ENCODE peak calls at places on chromosomes 11 and 22, in four cellular contexts. X, O, B and P are unnamed samples.

GRCh38 chr22:46734830-46735453 is 3.1 kb downstream of the CERK start:
- DNase-seq in X (no peak), O (no peak), B (no peak), P (no peak)

GRCh38 chr11:69252494-69252845 is 41.5 kb upstream of the MYEOV start:
- DNase-seq in X (no peak), O (no peak), B (no peak), P (no peak)

GRCh38 chr11:32087602-32088001 is 3.3 kb upstream of the RCN1 start:
- DNase-seq in X (peak), O (no peak), B (peak), P (no peak)

GRCh38 chr11:68043029-68043348 is 4.2 kb downstream of the TCIRG1 start:
- DNase-seq in X (no peak), O (no peak), B (no peak), P (no peak)

GRCh38 chr11:2380807-2381350 is 3.8 kb downstream of the CD81 start:
- DNase-seq in X (no peak), O (peak), B (peak), P (no peak)

GRCh38 chr11:131195801-131196517 is 174.5 kb upstream of the NTM start:
- DNase-seq in X (peak), O (peak), B (peak), P (no peak)

GRCh38 chr22:44312766-44313165 is at the start of gene SHISAL1:
- DNase-seq in X (peak), O (no peak), B (peak), P (no peak)

GRCh38 chr22:32574397-32574796 is 99.8 kb downstream of the FBXO7 start:
- DNase-seq in X (no peak), O (no peak), B (no peak), P (no peak)

GRCh38 chr11:120401506-120401905 is 65.3 kb downstream of the ARHGEF12 start:
- DNase-seq in X (no peak), O (no peak), B (no peak), P (no peak)

GRCh38 chr11:131441398-131441797 is 71.0 kb downstream of the NTM start:
- DNase-seq in X (no peak), O (no peak), B (no peak), P (no peak)

GRCh38 chr11:88414981-88415391 is 77.5 kb upstream of the CTSC start:
- DNase-seq in X (peak), O (no peak), B (peak), P (no peak)

GRCh38 chr11:29333993-29334780 is 682.6 kb downstream of the KCNA4 start:
- DNase-seq in X (peak), O (no peak), B (peak), P (no peak)

GRCh38 chr22:45731041-45731797 is 59.6 kb downstream of the ATXN10 start:
- DNase-seq in X (peak), O (no peak), B (peak), P (no peak)

GRCh38 chr22:38017272-38017920 is 33.0 kb upstream of the SOX10 start:
- DNase-seq in X (no peak), O (peak), B (peak), P (no peak)

GRCh38 chr11:9566561-9567063 is 6.9 kb upstream of the WEE1 start:
- DNase-seq in X (no peak), O (no peak), B (peak), P (no peak)

GRCh38 chr22:48779661-48780596 is 1047.7 kb downstream of the BRD1 start:
- DNase-seq in X (no peak), O (no peak), B (no peak), P (no peak)

GRCh38 chr11:83063073-83063754 is 8.5 kb downstream of the RAB30 start:
- DNase-seq in X (peak), O (no peak), B (peak), P (no peak)

GRCh38 chr11:28346721-28347120 is 238.5 kb downstream of the METTL15 start:
- DNase-seq in X (peak), O (no peak), B (no peak), P (no peak)

GRCh38 chr11:2447951-2448650 is 3.3 kb downstream of the KCNQ1 start:
- DNase-seq in X (no peak), O (no peak), B (no peak), P (no peak)

GRCh38 chr11:113949891-113950290 is 25.0 kb upstream of the HTR3A start:
- DNase-seq in X (no peak), O (no peak), B (no peak), P (no peak)

GRCh38 chr11:125062931-125063428 is at the start of gene SLC37A2:
- DNase-seq in X (peak), O (peak), B (peak), P (peak)

GRCh38 chr22:28243539-28243938 is 324.5 kb upstream of the PITPNB start:
- DNase-seq in X (no peak), O (no peak), B (peak), P (no peak)

GRCh38 chr11:128686745-128687177 is 7.1 kb upstream of the FLI1 start:
- DNase-seq in X (peak), O (no peak), B (peak), P (no peak)

GRCh38 chr11:100581318-100581717 is 105.8 kb upstream of the ARHGAP42 start:
- DNase-seq in X (peak), O (no peak), B (no peak), P (no peak)

GRCh38 chr11:9280655-9281301 is 15.6 kb upstream of the DENND5A start:
- DNase-seq in X (peak), O (no peak), B (peak), P (no peak)

GRCh38 chr22:28710112-28710888 is 30.7 kb upstream of the TTC28 start:
- DNase-seq in X (peak), O (no peak), B (peak), P (no peak)

GRCh38 chr11:123450593-123450992 is 20.5 kb downstream of the GRAMD1B start:
- DNase-seq in X (no peak), O (no peak), B (peak), P (no peak)

GRCh38 chr11:66388746-66389386 is 17.3 kb upstream of the SLC29A2 start:
- DNase-seq in X (peak), O (no peak), B (peak), P (no peak)

GRCh38 chr11:90341986-90342385 is 119.1 kb upstream of the CHORDC1 start:
- DNase-seq in X (no peak), O (no peak), B (no peak), P (no peak)

GRCh38 chr11:45149483-45150056 is 3.1 kb downstream of the PRDM11 start:
- DNase-seq in X (no peak), O (no peak), B (no peak), P (peak)

GRCh38 chr11:70146895-70147520 is 56.1 kb upstream of the FADD start:
- DNase-seq in X (no peak), O (no peak), B (no peak), P (no peak)

GRCh38 chr11:126585388-126586302 is 230.2 kb downstream of the ST3GAL4 start:
- DNase-seq in X (peak), O (peak), B (peak), P (no peak)

GRCh38 chr11:47412152-47412746 is 3.9 kb downstream of the SLC39A13 start:
- DNase-seq in X (peak), O (peak), B (peak), P (no peak)

GRCh38 chr11:44172966-44173365 is 77.5 kb downstream of the EXT2 start:
- DNase-seq in X (no peak), O (no peak), B (no peak), P (no peak)

GRCh38 chr11:104665631-104666030 is 232.6 kb downstream of the CASP12 start:
- DNase-seq in X (no peak), O (no peak), B (peak), P (no peak)

GRCh38 chr22:23705358-23705757 is 14.5 kb downstream of the RGL4 start:
- DNase-seq in X (no peak), O (no peak), B (no peak), P (no peak)

GRCh38 chr11:11998091-11998781 is 10.2 kb downstream of the DKK3 start:
- DNase-seq in X (peak), O (no peak), B (peak), P (peak)

GRCh38 chr11:1514349-1515061 is 27.9 kb upstream of the MOB2 start:
- DNase-seq in X (no peak), O (no peak), B (no peak), P (no peak)

GRCh38 chr22:44575344-44576268 is 77.6 kb upstream of the RTL6 start:
- DNase-seq in X (no peak), O (no peak), B (no peak), P (peak)

GRCh38 chr11:103035656-103036434 is 56.1 kb downstream of the DCUN1D5 start:
- DNase-seq in X (peak), O (no peak), B (peak), P (no peak)